ENCODE peak calls at places on chromosomes 3 and 15, in four cellular contexts. I, M, U and F are unnamed samples.

GRCh38 chr3:50352762-50353161 is 2.1 kb downstream of the CYB561D2 start:
- DNase-seq in I (no peak), U (no peak), M (no peak), F (peak)

GRCh38 chr3:57221883-57222282 is 5.6 kb upstream of the APPL1 start:
- DNase-seq in U (no peak), M (no peak), I (no peak), F (peak)

GRCh38 chr3:13352621-13353131 is 67.4 kb downstream of the NUP210 start:
- DNase-seq in I (no peak), M (no peak), U (no peak), F (peak)

GRCh38 chr3:25040739-25041138 is 387.3 kb upstream of the RARB start:
- DNase-seq in M (no peak), U (no peak), I (no peak), F (no peak)

GRCh38 chr3:9183011-9183410 is 66.4 kb downstream of the SRGAP3 start:
- DNase-seq in I (no peak), U (no peak), M (no peak), F (no peak)

GRCh38 chr3:45914362-45915077 is 28.2 kb downstream of the CCR9 start:
- DNase-seq in M (no peak), U (no peak), I (no peak), F (no peak)

GRCh38 chr3:10561942-10562565 is 56.7 kb upstream of the ATP2B2 start:
- DNase-seq in M (no peak), I (no peak), U (no peak), F (no peak)

GRCh38 chr15:69893863-69894262 is 203.9 kb downstream of the TLE3 start:
- DNase-seq in M (no peak), U (peak), I (no peak), F (no peak)

GRCh38 chr3:12196684-12197083 is 38.0 kb upstream of the TIMP4 start:
- DNase-seq in I (no peak), U (no peak), M (no peak), F (no peak)

GRCh38 chr15:67641453-67641852 is 99.0 kb downstream of the MAP2K5 start:
- DNase-seq in I (no peak), U (no peak), M (no peak), F (no peak)

GRCh38 chr3:128322030-128323022 is 144.4 kb downstream of the DNAJB8 start:
- DNase-seq in M (peak), U (peak), I (no peak), F (peak)

GRCh38 chr15:36024066-36024465 is 478.1 kb upstream of the DPH6 start:
- DNase-seq in M (no peak), U (no peak), I (no peak), F (no peak)

GRCh38 chr15:26442680-26443079 is 330.2 kb downstream of the GABRB3 start:
- DNase-seq in I (no peak), U (no peak), M (no peak), F (no peak)

GRCh38 chr15:93146601-93147000 is 57.6 kb upstream of the RGMA start:
- DNase-seq in I (no peak), M (no peak), U (no peak), F (no peak)

GRCh38 chr15:83446904-83447708 is at the start of gene SH3GL3:
- DNase-seq in I (peak), M (peak), U (peak), F (peak)

GRCh38 chr15:46848704-46849103 is 868.6 kb upstream of the SEMA6D start:
- DNase-seq in I (no peak), M (no peak), U (no peak), F (no peak)

GRCh38 chr3:108973019-108973418 is 19.3 kb upstream of the GUCA1C start:
- DNase-seq in M (no peak), I (no peak), U (no peak), F (no peak)

GRCh38 chr3:30650348-30650995 is 44.1 kb downstream of the TGFBR2 start:
- DNase-seq in M (no peak), U (no peak), I (no peak), F (no peak)

GRCh38 chr3:135503429-135504083 is 462.0 kb upstream of the PPP2R3A start:
- DNase-seq in U (peak), M (peak), I (peak), F (peak)

GRCh38 chr3:194984624-194985023 is 286.3 kb downstream of the XXYLT1 start:
- DNase-seq in I (peak), U (no peak), M (no peak), F (no peak)

GRCh38 chr15:85792872-85793621 is 1.7 kb downstream of the KLHL25 start:
- DNase-seq in M (no peak), U (no peak), I (no peak), F (no peak)

GRCh38 chr3:58521002-58521670 is 15.9 kb downstream of the ACOX2 start:
- DNase-seq in M (no peak), I (no peak), U (no peak), F (no peak)

GRCh38 chr3:72797773-72798543 is 50.3 kb downstream of the SHQ1 start:
- DNase-seq in M (no peak), U (no peak), I (no peak), F (no peak)

GRCh38 chr3:51388286-51389029 is 2.6 kb upstream of the RBM15B start:
- DNase-seq in I (no peak), M (no peak), U (no peak), F (no peak)

GRCh38 chr3:149472393-149472792 is 2.1 kb upstream of the TM4SF4 start:
- DNase-seq in U (no peak), I (no peak), M (no peak), F (no peak)

GRCh38 chr15:42392309-42393024 is 33.2 kb downstream of the CAPN3 start:
- DNase-seq in M (no peak), U (no peak), I (peak), F (no peak)

GRCh38 chr3:53056442-53056841 is 10.6 kb upstream of the SFMBT1 start:
- DNase-seq in I (peak), M (no peak), U (peak), F (no peak)